ENCODE peak calls at places on chromosomes 6 and 20, in ten cellular contexts. A is hippocampal formation; U is kidney epithelial cell; Z is caudate nucleus; K is NCI-H1105 treated with DMSO at 0.1 percent for 48 hours; X is SK-MEL-5; M is ELR; Q is NCI-H2081; L is NCI-H748 treated with DMSO at 0.1 percent for 48 hours; R is CD8-positive, alpha-beta memory T cell. H is an unnamed sample.

GRCh38 chr20:18079756-18080353 is 22.1 kb upstream of the OVOL2 start:
- DNase-seq in A (no peak), U (no peak), Z (no peak), K (no peak), X (no peak), M (no peak), Q (no peak), L (no peak), R (no peak), H (no peak)

GRCh38 chr6:11206576-11206975 is 25.9 kb downstream of the NEDD9 start:
- DNase-seq in A (no peak), U (no peak), Z (no peak), K (no peak), X (peak; percentile 66), M (no peak), Q (no peak), L (no peak), R (no peak), H (no peak)

GRCh38 chr6:168619560-168620314 is 178.8 kb downstream of the SMOC2 start:
- DNase-seq in A (no peak), U (no peak), Z (no peak), K (no peak), X (no peak), M (no peak), Q (no peak), L (no peak), R (no peak), H (no peak)

GRCh38 chr20:32483351-32484220 is 101.5 kb downstream of the NOL4L start:
- DNase-seq in A (peak; percentile 76), U (peak; percentile 61), Z (peak; percentile 63), K (peak; percentile 82), X (peak; percentile 62), M (peak; percentile 89), Q (peak; percentile 88), L (peak; percentile 75), R (peak; percentile 66), H (no peak)

GRCh38 chr6:133549252-133549925 is 308.2 kb downstream of the EYA4 start:
- DNase-seq in A (no peak), U (no peak), Z (no peak), K (no peak), X (no peak), M (no peak), Q (no peak), L (peak; percentile 50), R (no peak), H (no peak)

GRCh38 chr6:28985396-28986164 is 19.5 kb downstream of the ZNF311 start:
- DNase-seq in A (peak; percentile 47), U (peak; percentile 93), Z (peak; percentile 18), K (peak; percentile 94), X (peak; percentile 95), M (peak; percentile 97), Q (peak; percentile 96), L (peak; percentile 97), R (no peak), H (peak; percentile 93)

GRCh38 chr6:112298021-112298745 is 43.8 kb upstream of the LAMA4 start:
- DNase-seq in A (no peak), U (peak; percentile 69), Z (no peak), K (no peak), X (no peak), M (peak; percentile 85), Q (no peak), L (no peak), R (no peak), H (no peak)

GRCh38 chr20:41173791-41174341 is 36.5 kb downstream of the PLCG1 start:
- DNase-seq in A (no peak), U (no peak), Z (no peak), K (no peak), X (no peak), M (no peak), Q (no peak), L (no peak), R (no peak), H (no peak)

GRCh38 chr20:62025832-62026563 is 39.7 kb downstream of the TAF4 start:
- DNase-seq in A (no peak), U (no peak), Z (no peak), K (no peak), X (no peak), M (peak; percentile 56), Q (no peak), L (no peak), R (no peak), H (no peak)

GRCh38 chr6:137496392-137496767 is 2.2 kb upstream of the OLIG3 start:
- DNase-seq in A (no peak), U (no peak), Z (no peak), K (no peak), X (no peak), M (no peak), Q (no peak), L (no peak), R (no peak), H (no peak)

GRCh38 chr6:39848171-39848570 is 56.0 kb downstream of the DAAM2 start:
- DNase-seq in A (no peak), U (no peak), Z (no peak), K (no peak), X (peak; percentile 45), M (no peak), Q (no peak), L (no peak), R (no peak), H (no peak)

GRCh38 chr6:113488812-113489685 is 368.1 kb upstream of the MARCKS start:
- DNase-seq in A (no peak), U (no peak), Z (no peak), K (no peak), X (peak; percentile 64), M (peak; percentile 20), Q (no peak), L (peak; percentile 34), R (no peak), H (no peak)

GRCh38 chr6:37017606-37018005 is 12.2 kb downstream of the FGD2 start:
- DNase-seq in A (no peak), U (no peak), Z (no peak), K (no peak), X (no peak), M (no peak), Q (no peak), L (no peak), R (no peak), H (no peak)

GRCh38 chr6:26594730-26595632 is 1.8 kb upstream of the ABT1 start:
- DNase-seq in A (no peak), U (no peak), Z (no peak), K (peak; percentile 6), X (peak; percentile 94), M (peak; percentile 93), Q (peak; percentile 77), L (no peak), R (no peak), H (no peak)

GRCh38 chr6:45743028-45743615 is 272.5 kb downstream of the CLIC5 start:
- DNase-seq in A (no peak), U (no peak), Z (no peak), K (no peak), X (peak; percentile 23), M (no peak), Q (no peak), L (no peak), R (no peak), H (no peak)

GRCh38 chr20:47108994-47109393 is 214.4 kb downstream of the EYA2 start:
- DNase-seq in A (no peak), U (no peak), Z (no peak), K (no peak), X (no peak), M (no peak), Q (no peak), L (no peak), R (no peak), H (no peak)

GRCh38 chr6:10578718-10579117 is 57.6 kb downstream of the GCNT2 start:
- DNase-seq in A (no peak), U (no peak), Z (no peak), K (no peak), X (no peak), M (no peak), Q (no peak), L (no peak), R (no peak), H (no peak)

GRCh38 chr6:46996860-46997641 is 45.1 kb downstream of the ADGRF1 start:
- DNase-seq in A (no peak), U (no peak), Z (no peak), K (no peak), X (no peak), M (no peak), Q (no peak), L (no peak), R (no peak), H (no peak)

GRCh38 chr20:57559658-57560553 is 1.0 kb upstream of the PCK1 start:
- DNase-seq in A (no peak), U (no peak), Z (no peak), K (no peak), X (no peak), M (no peak), Q (no peak), L (no peak), R (no peak), H (no peak)

GRCh38 chr20:63648190-63648589 is 5.0 kb downstream of the STMN3 start:
- DNase-seq in A (no peak), U (no peak), Z (no peak), K (no peak), X (no peak), M (no peak), Q (no peak), L (no peak), R (no peak), H (no peak)